ENCODE peak calls at places on chromosomes 12 and 14, in ten cellular contexts. H is PC-3, P is A549, B is AG04450, Q is HCT116, C is fibroblast of mammary gland, D is left ventricle myocardium inferior, V is suprapubic skin, J is epithelial cell of proximal tubule, N is PC-9. X is an unnamed sample.

GRCh38 chr12:26523708-26524150 is 309.3 kb downstream of the ITPR2 start:
- DNase-seq in H (no peak), P (no peak), B (peak; percentile 75), Q (no peak), C (peak; percentile 97), D (peak; percentile 82), V (peak; percentile 94), J (peak; percentile 96), N (no peak), X (peak; percentile 93)

GRCh38 chr12:57726151-57726883 is 12.2 kb downstream of the AGAP2 start:
- DNase-seq in H (peak; percentile 88), P (peak; percentile 89), B (peak; percentile 47), Q (peak; percentile 72), C (peak; percentile 80), D (peak; percentile 73), V (peak; percentile 92), J (no peak), N (peak; percentile 58), X (peak; percentile 44)

GRCh38 chr12:104604070-104604994 is 147.6 kb downstream of the CHST11 start:
- DNase-seq in H (peak; percentile 92), P (peak; percentile 94), B (peak; percentile 81), Q (peak; percentile 89), C (peak; percentile 99), D (peak; percentile 63), V (peak; percentile 85), J (peak; percentile 83), N (peak; percentile 90), X (peak; percentile 90)

GRCh38 chr14:32049361-32050103 is 27.6 kb upstream of the ARHGAP5 start:
- DNase-seq in H (peak; percentile 10), P (no peak), B (no peak), Q (no peak), C (no peak), D (no peak), V (no peak), J (no peak), N (no peak), X (no peak)

GRCh38 chr14:61280092-61280525 is 1.0 kb downstream of the TMEM30B start:
- DNase-seq in H (peak; percentile 16), P (no peak), B (no peak), Q (no peak), C (no peak), D (peak; percentile 21), V (no peak), J (no peak), N (no peak), X (no peak)

GRCh38 chr12:92928431-92928961 is 599 bp downstream of the EEA1 start:
- DNase-seq in H (peak; percentile 15), P (peak; percentile 16), B (no peak), Q (no peak), C (peak; percentile 17), D (peak; percentile 50), V (peak; percentile 78), J (no peak), N (no peak), X (no peak)

GRCh38 chr14:53786045-53786444 is 170.6 kb downstream of the BMP4 start:
- DNase-seq in H (no peak), P (no peak), B (no peak), Q (no peak), C (no peak), D (no peak), V (no peak), J (no peak), N (no peak), X (no peak)

GRCh38 chr12:77204055-77204454 is 138.7 kb upstream of the E2F7 start:
- DNase-seq in H (peak; percentile 38), P (no peak), B (no peak), Q (no peak), C (peak; percentile 17), D (no peak), V (no peak), J (no peak), N (no peak), X (no peak)

GRCh38 chr14:21089271-21089670 is 9.2 kb downstream of the ZNF219 start:
- DNase-seq in H (no peak), P (no peak), B (no peak), Q (no peak), C (no peak), D (no peak), V (no peak), J (no peak), N (no peak), X (no peak)

GRCh38 chr14:95452176-95452889 is 64.1 kb downstream of the SYNE3 start:
- DNase-seq in H (peak; percentile 25), P (peak; percentile 24), B (no peak), Q (no peak), C (no peak), D (no peak), V (no peak), J (no peak), N (no peak), X (no peak)

GRCh38 chr14:77485901-77486678 is 12.5 kb downstream of the ISM2 start:
- DNase-seq in H (peak; percentile 46), P (peak; percentile 43), B (peak; percentile 20), Q (no peak), C (peak; percentile 82), D (no peak), V (no peak), J (no peak), N (no peak), X (peak; percentile 43)

GRCh38 chr12:126558219-126558618 is 1493.0 kb downstream of the AACS start:
- DNase-seq in H (no peak), P (no peak), B (no peak), Q (no peak), C (no peak), D (no peak), V (no peak), J (no peak), N (no peak), X (no peak)

GRCh38 chr12:98002887-98003493 is 512.4 kb upstream of the TMPO start:
- DNase-seq in H (peak; percentile 77), P (peak; percentile 65), B (no peak), Q (peak; percentile 39), C (peak; percentile 60), D (no peak), V (no peak), J (no peak), N (no peak), X (no peak)

GRCh38 chr12:74415633-74416032 is 122.0 kb upstream of the ATXN7L3B start:
- DNase-seq in H (peak; percentile 61), P (peak; percentile 62), B (no peak), Q (peak; percentile 49), C (peak; percentile 21), D (no peak), V (no peak), J (no peak), N (no peak), X (no peak)

GRCh38 chr12:93127582-93128331 is 198.7 kb upstream of the EEA1 start:
- DNase-seq in H (no peak), P (peak; percentile 15), B (peak; percentile 88), Q (no peak), C (peak; percentile 88), D (peak; percentile 78), V (no peak), J (no peak), N (no peak), X (peak; percentile 81)

GRCh38 chr12:53950441-53950781 is 4.3 kb upstream of the HOXC12 start:
- DNase-seq in H (peak; percentile 47), P (peak; percentile 36), B (no peak), Q (no peak), C (no peak), D (no peak), V (no peak), J (no peak), N (no peak), X (no peak)

GRCh38 chr14:93648440-93649168 is 139.7 kb downstream of the PRIMA1 start:
- DNase-seq in H (peak; percentile 44), P (peak; percentile 28), B (no peak), Q (peak; percentile 34), C (peak; percentile 15), D (no peak), V (no peak), J (no peak), N (no peak), X (no peak)

GRCh38 chr12:29902043-29902442 is 118.3 kb upstream of the TMTC1 start:
- DNase-seq in H (no peak), P (no peak), B (no peak), Q (no peak), C (no peak), D (no peak), V (no peak), J (no peak), N (no peak), X (no peak)

GRCh38 chr12:29907486-29907885 is 123.7 kb upstream of the TMTC1 start:
- DNase-seq in H (peak; percentile 28), P (no peak), B (no peak), Q (no peak), C (peak; percentile 9), D (no peak), V (no peak), J (no peak), N (no peak), X (no peak)

GRCh38 chr12:29899212-29899931 is 115.6 kb upstream of the TMTC1 start:
- DNase-seq in H (no peak), P (no peak), B (no peak), Q (no peak), C (no peak), D (no peak), V (no peak), J (no peak), N (no peak), X (no peak)

GRCh38 chr12:29895966-29896365 is 112.2 kb upstream of the TMTC1 start:
- DNase-seq in H (no peak), P (no peak), B (no peak), Q (no peak), C (no peak), D (no peak), V (no peak), J (no peak), N (no peak), X (no peak)

GRCh38 chr12:29901585-29901984 is 117.8 kb upstream of the TMTC1 start:
- DNase-seq in H (peak; percentile 31), P (no peak), B (no peak), Q (no peak), C (peak; percentile 1), D (no peak), V (no peak), J (no peak), N (no peak), X (no peak)
- TF ChIP-seq CTCF in H (peak; percentile 49), P (no peak), B (peak; percentile 2), Q (no peak), C (peak; percentile 33), D (no peak), V (no peak), J (no peak), N (no peak), X (no peak)

GRCh38 chr12:13203028-13203922 is 6.7 kb downstream of the EMP1 start:
- DNase-seq in H (no peak), P (peak; percentile 55), B (no peak), Q (no peak), C (peak; percentile 87), D (peak; percentile 62), V (peak; percentile 86), J (no peak), N (no peak), X (no peak)
- H3K4me3 ChIP-seq in H (no peak overlapping the region), P (no peak overlapping the region), B (no peak overlapping the region), Q (no peak overlapping the region), C (no peak overlapping the region), D (peak overlapping the region; percentile 71), V (peak overlapping the region; percentile 76), J (no peak overlapping the region), N (peak overlapping the region; percentile 32), X (peak overlapping the region; percentile 5)

GRCh38 chr12:113049976-113050742 is 6.4 kb upstream of the DTX1 start:
- DNase-seq in H (peak; percentile 36), P (peak; percentile 73), B (no peak), Q (peak; percentile 15), C (no peak), D (no peak), V (no peak), J (no peak), N (no peak), X (no peak)
- TF ChIP-seq CTCF in H (peak; percentile 63), P (peak; percentile 31), B (no peak), Q (no peak), C (peak; percentile 9), D (peak; percentile 27), V (no peak), J (peak; percentile 87), N (peak; percentile 56), X (peak; percentile 34)

GRCh38 chr14:34219661-34220060 is 242.4 kb downstream of the SPTSSA start:
- DNase-seq in H (peak; percentile 20), P (no peak), B (no peak), Q (no peak), C (no peak), D (no peak), V (no peak), J (no peak), N (peak; percentile 47), X (no peak)
- H3K4me3 ChIP-seq in H (no peak overlapping the region), P (no peak overlapping the region), B (no peak overlapping the region), Q (no peak overlapping the region), C (no peak overlapping the region), D (no peak overlapping the region), V (no peak overlapping the region), J (no peak overlapping the region), N (no peak overlapping the region), X (no peak overlapping the region)

X was measured in AG09309.